ENCODE peak calls at places on chromosome 21, in eight cellular contexts. R, K, W, Z, X, V, I and B are unnamed samples.

GRCh38 chr21:34609244-34609950 is 5.5 kb downstream of the RCAN1 start:
- DNase-seq in Z (peak; percentile 0), R (no peak), I (no peak), W (no peak), X (no peak), K (no peak), V (no peak), B (no peak)

GRCh38 chr21:17003221-17003620 is 509.6 kb upstream of the CXADR start:
- DNase-seq in R (no peak), X (no peak), V (no peak), W (no peak), K (peak; percentile 13), Z (no peak), I (no peak), B (no peak)

GRCh38 chr21:18041012-18041411 is 203.6 kb upstream of the CHODL start:
- DNase-seq in X (no peak), K (no peak), I (no peak), W (peak; percentile 25), V (no peak), Z (no peak), R (no peak), B (no peak)

GRCh38 chr21:43361127-43361492 is 65.8 kb downstream of the SIK1 start:
- DNase-seq in X (no peak), I (peak; percentile 81), V (no peak), W (peak; percentile 46), Z (no peak), K (no peak), R (peak; percentile 67), B (no peak)

GRCh38 chr21:36859744-36860501 is 106.5 kb downstream of the HLCS start:
- DNase-seq in I (peak; percentile 93), K (no peak), R (peak; percentile 84), Z (peak; percentile 91), V (peak; percentile 75), X (no peak), W (peak; percentile 83), B (peak; percentile 94)

GRCh38 chr21:26057488-26058170 is 112.9 kb downstream of the APP start:
- DNase-seq in Z (no peak), K (no peak), X (no peak), R (no peak), I (no peak), V (no peak), W (no peak), B (no peak)

GRCh38 chr21:20875741-20876140 is 122.5 kb upstream of the NCAM2 start:
- DNase-seq in I (no peak), X (no peak), R (no peak), K (no peak), Z (no peak), W (peak; percentile 10), V (no peak), B (no peak)

GRCh38 chr21:32653326-32653901 is 41.2 kb upstream of the CFAP298 start:
- DNase-seq in V (no peak), Z (no peak), W (peak; percentile 43), I (no peak), R (no peak), K (no peak), X (no peak), B (no peak)

GRCh38 chr21:20968391-20968790 is 29.8 kb upstream of the NCAM2 start:
- DNase-seq in I (no peak), K (no peak), R (no peak), V (no peak), Z (no peak), X (no peak), W (no peak), B (no peak)

GRCh38 chr21:35149698-35150097 is 100.6 kb upstream of the RUNX1 start:
- DNase-seq in K (no peak), V (no peak), I (no peak), R (no peak), W (no peak), X (no peak), Z (no peak), B (no peak)

GRCh38 chr21:39537571-39537970 is 75.2 kb upstream of the B3GALT5 start:
- DNase-seq in K (no peak), X (no peak), R (no peak), W (no peak), I (no peak), Z (peak; percentile 50), V (no peak), B (no peak)
- H3K9me3 ChIP-seq in K (no peaks in the 10 kb centered on the region), X (no peaks in the 10 kb centered on the region), R (no peaks in the 10 kb centered on the region), W (no peaks in the 10 kb centered on the region), I (no peaks in the 10 kb centered on the region), Z (no peaks in the 10 kb centered on the region), V (no peaks in the 10 kb centered on the region), B (no peaks in the 10 kb centered on the region)

GRCh38 chr21:30497065-30497464 is at the start of gene KRTAP19-4:
- DNase-seq in X (no peak), Z (no peak), W (no peak), R (no peak), I (no peak), K (no peak), V (no peak), B (no peak)
- H3K9me3 ChIP-seq in X (no peaks in the 10 kb centered on the region), Z (no peaks in the 10 kb centered on the region), W (no peaks in the 10 kb centered on the region), R (no peaks in the 10 kb centered on the region), I (no peaks in the 10 kb centered on the region), K (peaks cover 27% of the 10 kb centered on the region), V (no peaks in the 10 kb centered on the region), B (no peaks in the 10 kb centered on the region)

GRCh38 chr21:27369234-27369633 is 402.3 kb upstream of the ADAMTS5 start:
- DNase-seq in R (no peak), K (no peak), X (no peak), W (no peak), V (no peak), Z (no peak), I (no peak), B (no peak)
- H3K9me3 ChIP-seq in R (no peaks in the 10 kb centered on the region), K (no peaks in the 10 kb centered on the region), X (no peaks in the 10 kb centered on the region), W (no peaks in the 10 kb centered on the region), V (no peaks in the 10 kb centered on the region), Z (no peaks in the 10 kb centered on the region), I (no peaks in the 10 kb centered on the region), B (no peaks in the 10 kb centered on the region)

GRCh38 chr21:41578708-41579107 is 70.8 kb upstream of the TMPRSS2 start:
- DNase-seq in V (no peak), W (no peak), K (no peak), X (no peak), Z (no peak), I (no peak), R (no peak), B (no peak)
- H3K9me3 ChIP-seq in V (peaks cover 7% of the 10 kb centered on the region), W (peaks cover 7% of the 10 kb centered on the region), K (no peaks in the 10 kb centered on the region), X (no peaks in the 10 kb centered on the region), Z (no peaks in the 10 kb centered on the region), I (no peaks in the 10 kb centered on the region), R (peaks cover 24% of the 10 kb centered on the region), B (peaks cover 18% of the 10 kb centered on the region)

GRCh38 chr21:45290948-45291612 is 3.4 kb upstream of the POFUT2 start:
- DNase-seq in Z (peak; percentile 17), X (no peak), W (peak; percentile 63), I (peak; percentile 66), V (no peak), K (no peak), R (no peak), B (no peak)
- H3K9me3 ChIP-seq in Z (no peaks in the 10 kb centered on the region), X (no peaks in the 10 kb centered on the region), W (no peaks in the 10 kb centered on the region), I (no peaks in the 10 kb centered on the region), V (no peaks in the 10 kb centered on the region), K (peaks cover 3% of the 10 kb centered on the region), R (no peaks in the 10 kb centered on the region), B (no peaks in the 10 kb centered on the region)

GRCh38 chr21:40453183-40453582 is 393.8 kb downstream of the DSCAM start:
- DNase-seq in W (no peak), K (no peak), X (no peak), R (no peak), Z (no peak), I (no peak), V (no peak), B (no peak)
- H3K9me3 ChIP-seq in W (no peaks in the 10 kb centered on the region), K (peaks cover 7% of the 10 kb centered on the region), X (no peaks in the 10 kb centered on the region), R (no peaks in the 10 kb centered on the region), Z (no peaks in the 10 kb centered on the region), I (no peaks in the 10 kb centered on the region), V (no peaks in the 10 kb centered on the region), B (no peaks in the 10 kb centered on the region)

GRCh38 chr21:28144653-28145052 is 848.0 kb downstream of the LTN1 start:
- DNase-seq in Z (no peak), R (no peak), X (no peak), K (no peak), W (no peak), V (no peak), I (no peak), B (no peak)
- H3K9me3 ChIP-seq in Z (no peaks in the 10 kb centered on the region), R (no peaks in the 10 kb centered on the region), X (peaks cover 3% of the 10 kb centered on the region), K (peaks cover under 1% of the 10 kb centered on the region), W (no peaks in the 10 kb centered on the region), V (no peaks in the 10 kb centered on the region), I (no peaks in the 10 kb centered on the region), B (peaks cover 1% of the 10 kb centered on the region)

GRCh38 chr21:38220270-38220737 is 36.5 kb upstream of the KCNJ15 start:
- DNase-seq in W (no peak), R (no peak), X (no peak), K (no peak), Z (no peak), I (no peak), V (no peak), B (no peak)
- H3K9me3 ChIP-seq in W (peaks cover 6% of the 10 kb centered on the region), R (peaks cover 26% of the 10 kb centered on the region), X (peaks cover 3% of the 10 kb centered on the region), K (peaks cover 20% of the 10 kb centered on the region), Z (no peaks in the 10 kb centered on the region), I (peaks cover 3% of the 10 kb centered on the region), V (peaks cover 5% of the 10 kb centered on the region), B (peaks cover 18% of the 10 kb centered on the region)

GRCh38 chr21:45162115-45162514 is 87.7 kb downstream of the ADARB1 start:
- DNase-seq in Z (no peak), I (no peak), V (peak; percentile 16), W (no peak), X (no peak), K (no peak), R (no peak), B (no peak)
- H3K9me3 ChIP-seq in Z (no peaks in the 10 kb centered on the region), I (no peaks in the 10 kb centered on the region), V (no peaks in the 10 kb centered on the region), W (no peaks in the 10 kb centered on the region), X (no peaks in the 10 kb centered on the region), K (no peaks in the 10 kb centered on the region), R (no peaks in the 10 kb centered on the region), B (no peaks in the 10 kb centered on the region)

GRCh38 chr21:44626673-44627143 is at the start of gene KRTAP10-9:
- DNase-seq in I (no peak), X (no peak), W (no peak), R (no peak), K (no peak), V (no peak), Z (no peak), B (no peak)

GRCh38 chr21:44626262-44626661 is 631 bp upstream of the KRTAP10-9 start:
- DNase-seq in Z (no peak), W (no peak), X (no peak), I (no peak), K (no peak), R (no peak), V (no peak), B (no peak)

GRCh38 chr21:44625756-44626155 is 1.1 kb upstream of the KRTAP10-9 start:
- DNase-seq in R (no peak), V (no peak), Z (no peak), W (no peak), I (no peak), X (no peak), K (no peak), B (no peak)

GRCh38 chr21:44619886-44620285 is 7.0 kb upstream of the KRTAP10-9 start:
- DNase-seq in I (no peak), W (no peak), X (no peak), Z (no peak), R (no peak), K (no peak), V (no peak), B (no peak)

DNA sequence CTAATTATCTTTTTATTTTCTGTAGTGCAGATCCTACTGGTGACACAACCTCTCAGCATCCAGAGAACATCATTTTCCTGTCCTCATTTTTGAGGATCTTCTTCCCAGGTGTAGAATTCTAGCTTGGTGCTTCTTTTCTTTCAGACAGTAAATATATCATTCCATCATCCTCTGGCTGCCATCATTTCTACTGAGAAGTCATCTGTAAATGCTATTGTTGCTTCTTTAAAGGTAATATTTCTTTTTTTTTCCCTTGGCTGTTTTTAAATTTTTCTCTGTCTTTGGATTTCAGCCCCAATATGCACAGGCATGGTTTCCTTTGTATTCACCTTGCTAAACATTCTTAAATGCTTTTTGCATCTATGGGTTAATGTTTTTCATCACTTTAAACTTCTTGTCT is 3.3 kb upstream of the KRTAP10-9 start:
- DNase-seq in K (no peak), W (no peak), I (no peak), V (no peak), X (no peak), Z (no peak), R (no peak), B (no peak)
- H3K9me3 ChIP-seq in K (peaks cover 32% of the 10 kb centered on the region), W (no peaks in the 10 kb centered on the region), I (no peaks in the 10 kb centered on the region), V (peaks cover 7% of the 10 kb centered on the region), X (peaks cover 4% of the 10 kb centered on the region), Z (no peaks in the 10 kb centered on the region), R (peaks cover 34% of the 10 kb centered on the region), B (peaks cover 18% of the 10 kb centered on the region)